ENCODE peak calls at places on chromosomes 11 and 22, in six cellular contexts. S is colonic mucosa; Q is CD4-positive, CD25-positive, alpha-beta regulatory T cell; P is A549; O is astrocyte of the spinal cord; V is coronary artery. L is an unnamed sample.
A peak's percentile ranks its signal among the peaks of the same experiment; 100 is the strongest.

GRCh38 chr11:67278135-67278938 is 10.8 kb upstream of the ANKRD13D start:
- DNase-seq in V (no peak), O (no peak), S (no peak), Q (no peak), P (no peak), L (no peak)

GRCh38 chr11:110929129-110929528 is 216.9 kb upstream of the ARHGAP20 start:
- DNase-seq in P (no peak), S (no peak), O (no peak), Q (no peak), V (no peak), L (no peak)

GRCh38 chr11:44658451-44658850 is 68.3 kb upstream of the TSPAN18 start:
- DNase-seq in V (no peak), P (peak; percentile 23), O (no peak), Q (peak; percentile 22), S (no peak), L (no peak)

GRCh38 chr11:21895686-21896085 is 297.2 kb upstream of the ANO5 start:
- DNase-seq in S (no peak), V (no peak), P (no peak), Q (no peak), O (no peak), L (no peak)

GRCh38 chr11:134362192-134362901 is 30.6 kb downstream of the GLB1L2 start:
- DNase-seq in S (no peak), V (no peak), P (no peak), O (no peak), Q (no peak), L (no peak)

GRCh38 chr11:70110538-70111055 is 32.5 kb downstream of the ANO1 start:
- DNase-seq in V (no peak), O (no peak), P (no peak), S (no peak), Q (no peak), L (no peak)

GRCh38 chr11:31535479-31535878 is 25.9 kb downstream of the ELP4 start:
- DNase-seq in O (no peak), P (no peak), S (no peak), V (no peak), Q (no peak), L (no peak)

GRCh38 chr11:69889400-69890372 is 70.5 kb upstream of the FGF3 start:
- DNase-seq in P (no peak), O (no peak), V (no peak), S (no peak), Q (no peak), L (no peak)

GRCh38 chr11:35237860-35238715 is 99.1 kb downstream of the CD44 start:
- DNase-seq in P (peak; percentile 72), S (peak; percentile 61), V (no peak), O (peak; percentile 45), Q (peak; percentile 61), L (peak; percentile 76)

GRCh38 chr11:130403301-130403804 is 25.1 kb downstream of the ADAMTS8 start:
- DNase-seq in P (no peak), S (no peak), Q (no peak), O (peak; percentile 87), V (peak; percentile 93), L (no peak)

GRCh38 chr11:34064291-34064690 is 12.8 kb downstream of the CAPRIN1 start:
- DNase-seq in P (no peak), S (no peak), Q (no peak), V (no peak), O (no peak), L (no peak)

GRCh38 chr11:8290122-8290810 is 26.6 kb upstream of the LMO1 start:
- DNase-seq in S (peak; percentile 2), Q (no peak), P (no peak), O (no peak), V (no peak), L (no peak)

GRCh38 chr11:132039521-132039920 is 669.1 kb downstream of the NTM start:
- DNase-seq in Q (no peak), S (no peak), V (no peak), P (no peak), O (no peak), L (no peak)

GRCh38 chr11:40401132-40401853 is 1058.2 kb downstream of the LRRC4C start:
- DNase-seq in V (no peak), S (no peak), O (no peak), Q (no peak), P (no peak), L (no peak)

GRCh38 chr22:25144522-25144921 is 55.1 kb upstream of the CRYBB3 start:
- DNase-seq in V (no peak), Q (no peak), P (no peak), S (no peak), O (no peak), L (no peak)

GRCh38 chr11:12410006-12410728 is 32.8 kb downstream of the PARVA start:
- DNase-seq in V (peak; percentile 70), S (no peak), P (peak; percentile 37), Q (no peak), O (peak; percentile 53), L (no peak)

GRCh38 chr11:64758330-64759079 is 1.3 kb downstream of the PYGM start:
- DNase-seq in S (no peak), Q (no peak), V (no peak), O (no peak), P (no peak), L (no peak)

GRCh38 chr11:114183041-114183511 is 113.1 kb upstream of the NNMT start:
- DNase-seq in V (no peak), Q (peak; percentile 77), S (no peak), O (no peak), P (no peak), L (peak; percentile 75)

GRCh38 chr11:28770806-28771205 is 662.6 kb downstream of the METTL15 start:
- DNase-seq in V (no peak), S (no peak), Q (no peak), O (no peak), P (no peak), L (no peak)

GRCh38 chr22:48654492-48654891 is 1173.2 kb downstream of the BRD1 start:
- DNase-seq in S (no peak), Q (no peak), V (no peak), O (no peak), P (no peak), L (no peak)

GRCh38 chr22:33867118-33867863 is 53.0 kb downstream of the LARGE1 start:
- DNase-seq in P (peak; percentile 37), Q (no peak), S (peak; percentile 65), V (no peak), O (no peak), L (peak; percentile 66)

GRCh38 chr11:56296877-56297276 is 4.8 kb upstream of the OR8H1 start:
- DNase-seq in V (no peak), S (no peak), P (no peak), Q (no peak), O (no peak), L (no peak)

GRCh38 chr11:46006418-46007070 is 84.1 kb downstream of the LARGE2 start:
- DNase-seq in S (peak; percentile 41), O (peak; percentile 80), Q (peak; percentile 63), P (peak; percentile 74), V (no peak), L (peak; percentile 34)

GRCh38 chr11:9851366-9851765 is 187.5 kb downstream of the SWAP70 start:
- DNase-seq in P (no peak), S (no peak), V (no peak), O (peak; percentile 76), Q (no peak), L (no peak)

GRCh38 chr22:37211075-37211852 is 1.0 kb downstream of the SSTR3 start:
- DNase-seq in P (no peak), O (no peak), V (no peak), S (no peak), Q (no peak), L (peak; percentile 14)

GRCh38 chr11:134639586-134640330 is 227.7 kb upstream of the B3GAT1 start:
- DNase-seq in Q (no peak), O (no peak), V (peak; percentile 46), S (peak; percentile 68), P (no peak), L (no peak)

GRCh38 chr22:19663286-19663815 is 51.0 kb upstream of the SEPTIN5 start:
- DNase-seq in V (no peak), P (no peak), O (peak; percentile 83), S (peak; percentile 39), Q (no peak), L (peak; percentile 86)

GRCh38 chr11:70871881-70872280 is 380.5 kb downstream of the SHANK2 start:
- DNase-seq in V (no peak), Q (no peak), P (no peak), O (no peak), S (no peak), L (peak; percentile 73)

DNA sequence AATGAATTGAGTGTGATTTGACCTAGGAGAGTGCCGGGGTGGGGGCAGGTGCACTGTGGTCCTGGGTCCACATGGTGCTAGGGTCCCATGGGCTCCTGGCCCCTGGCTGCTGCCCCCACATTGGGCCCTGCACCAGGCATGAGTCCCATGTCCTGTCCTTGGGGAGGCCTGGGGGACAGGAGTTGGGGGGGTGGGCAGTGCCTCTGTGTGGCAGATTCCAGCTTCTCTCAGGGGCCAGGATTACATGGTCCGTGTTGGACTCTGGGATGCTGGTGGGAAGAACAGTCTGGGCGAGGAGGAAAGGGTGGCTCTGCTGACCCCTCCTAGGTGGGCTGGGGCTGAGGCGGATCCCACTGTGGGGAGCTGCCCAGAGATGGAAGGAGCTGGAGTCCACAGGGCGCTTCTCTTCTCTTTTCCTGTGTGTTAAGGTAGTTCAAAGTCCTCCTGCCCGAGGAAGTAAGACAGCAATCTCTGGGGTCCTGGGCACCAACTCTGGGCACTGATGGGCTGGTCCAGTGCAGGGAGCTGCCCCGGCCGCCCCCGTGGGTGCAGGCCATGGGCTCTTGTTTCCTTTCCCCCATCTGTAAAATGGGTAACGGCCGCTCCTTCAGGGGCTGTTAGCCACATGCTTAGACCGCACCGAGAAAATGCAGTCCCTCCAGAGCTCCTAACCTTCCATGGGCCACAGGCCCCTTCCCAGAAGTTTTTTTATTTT is 19.8 kb downstream of the KCNQ1 start:
- DNase-seq in O (no peak), V (peak; percentile 52), Q (no peak), P (no peak), S (peak; percentile 18), L (peak; percentile 19)
- H3K4me3 ChIP-seq in O (no peak overlapping the region), V (no peak overlapping the region), Q (no peak overlapping the region), P (no peak overlapping the region), S (no peak overlapping the region), L (peak overlapping the region; percentile 49)

GRCh38 chr22:29727248-29727551 is 7.4 kb downstream of the CABP7 start:
- DNase-seq in V (no peak), P (peak; percentile 33), Q (no peak), S (peak; percentile 27), O (no peak), L (no peak)

GRCh38 chr22:29726104-29726503 is 6.3 kb downstream of the CABP7 start:
- DNase-seq in O (no peak), S (no peak), P (no peak), Q (no peak), V (no peak), L (no peak)

GRCh38 chr22:29724843-29725242 is 5.0 kb downstream of the CABP7 start:
- DNase-seq in V (no peak), P (no peak), Q (no peak), S (no peak), O (no peak), L (no peak)

GRCh38 chr22:29729161-29729560 is 9.4 kb downstream of the CABP7 start:
- DNase-seq in O (no peak), S (no peak), P (no peak), Q (no peak), V (no peak), L (no peak)

GRCh38 chr22:29726512-29727247 is 6.9 kb downstream of the CABP7 start:
- DNase-seq in V (no peak), S (no peak), P (no peak), O (no peak), Q (no peak), L (peak; percentile 49)
- H3K4me3 ChIP-seq in V (no peak overlapping the region), S (no peak overlapping the region), P (no peak overlapping the region), O (no peak overlapping the region), Q (no peak overlapping the region), L (no peak overlapping the region)

GRCh38 chr11:47249378-47249715 is 733 bp upstream of the ACP2 start:
- DNase-seq in O (no peak), V (no peak), Q (no peak), P (no peak), S (no peak), L (no peak)
- H3K4me3 ChIP-seq in O (peak overlapping the region; percentile 70), V (peak overlapping the region; percentile 88), Q (peak overlapping the region; percentile 98), P (peak overlapping the region; percentile 74), S (peak overlapping the region; percentile 67), L (peak overlapping the region; percentile 77)

GRCh38 chr11:116984589-116984988 is 113.6 kb downstream of the SIK3 start:
- DNase-seq in Q (no peak), P (no peak), V (no peak), O (peak; percentile 92), S (no peak), L (no peak)
- H3K4me3 ChIP-seq in Q (no peak overlapping the region), P (no peak overlapping the region), V (peak overlapping the region; percentile 17), O (no peak overlapping the region), S (no peak overlapping the region), L (no peak overlapping the region)

L was measured in adrenal gland.